ENCODE peak calls at places on chromosomes 3 and 15, in ten cellular contexts. V, Z, E, N, Q, D, B, W, U and R are unnamed samples.

GRCh38 chr3:4396006-4396405 is 71.1 kb downstream of the SUMF1 start:
- DNase-seq in V (no peak), Z (no peak), E (no peak), N (no peak), Q (no peak), D (no peak), B (no peak), W (no peak), U (no peak), R (no peak)

GRCh38 chr15:61824291-61824690 is 236.0 kb downstream of the VPS13C start:
- DNase-seq in V (no peak), Z (no peak), E (no peak), N (no peak), Q (peak), D (no peak), B (no peak), W (no peak), U (no peak), R (no peak)

GRCh38 chr15:60590935-60591490 is 112.1 kb upstream of the ICE2 start:
- DNase-seq in V (peak), Z (peak), E (peak), N (peak), Q (peak), D (peak), B (no peak), W (peak), U (peak), R (peak)

GRCh38 chr3:195086885-195087284 is 184.1 kb downstream of the XXYLT1 start:
- DNase-seq in V (no peak), Z (no peak), E (no peak), N (no peak), Q (no peak), D (no peak), B (no peak), W (no peak), U (no peak), R (no peak)

GRCh38 chr3:183812746-183813445 is 12.5 kb downstream of the MAP6D1 start:
- DNase-seq in V (no peak), Z (peak), E (no peak), N (no peak), Q (no peak), D (no peak), B (peak), W (no peak), U (no peak), R (no peak)

GRCh38 chr3:14810070-14810732 is 8.6 kb upstream of the FGD5 start:
- DNase-seq in V (peak), Z (peak), E (peak), N (peak), Q (no peak), D (no peak), B (no peak), W (peak), U (no peak), R (no peak)

GRCh38 chr15:40787344-40787841 is 17.6 kb downstream of the C15orf62 start:
- DNase-seq in V (no peak), Z (peak), E (no peak), N (no peak), Q (peak), D (peak), B (peak), W (no peak), U (peak), R (peak)

GRCh38 chr15:39710681-39711080 is 72.0 kb downstream of the FSIP1 start:
- DNase-seq in V (no peak), Z (no peak), E (no peak), N (no peak), Q (no peak), D (no peak), B (no peak), W (no peak), U (no peak), R (no peak)